ENCODE peak calls at places on chromosomes 4 and X, in seven cellular contexts. One of them, this sample, is unnamed.

GRCh38 chr4:23516719-23517118 is 373.1 kb downstream of the PPARGC1A start:
- DNase-seq in neural progenitor cell: no peak
- DNase-seq in CD8-positive, alpha-beta T cell: no peak
- DNase-seq in ovary: no peak
- DNase-seq in lower lobe of right lung: no peak
- DNase-seq in IMR-90: no peak
- DNase-seq in MM.1S: no peak
- DNase-seq in this sample: no peak

GRCh38 chr4:16206848-16207247 is 19.4 kb downstream of the TAPT1 start:
- DNase-seq in MM.1S: no peak
- DNase-seq in lower lobe of right lung: no peak
- DNase-seq in ovary: no peak
- DNase-seq in CD8-positive, alpha-beta T cell: no peak
- DNase-seq in IMR-90: no peak
- DNase-seq in neural progenitor cell: peak
- DNase-seq in this sample: no peak

GRCh38 chrX:70254909-70255308 is 5.1 kb downstream of the P2RY4 start:
- DNase-seq in MM.1S: no peak
- DNase-seq in IMR-90: no peak
- DNase-seq in ovary: no peak
- DNase-seq in neural progenitor cell: no peak
- DNase-seq in lower lobe of right lung: no peak
- DNase-seq in CD8-positive, alpha-beta T cell: no peak
- DNase-seq in this sample: no peak

GRCh38 chr4:139593091-139593564 is 37.1 kb upstream of the SETD7 start:
- DNase-seq in CD8-positive, alpha-beta T cell: no peak
- DNase-seq in MM.1S: no peak
- DNase-seq in ovary: no peak
- DNase-seq in neural progenitor cell: no peak
- DNase-seq in IMR-90: peak
- DNase-seq in lower lobe of right lung: no peak
- DNase-seq in this sample: no peak

GRCh38 chrX:10512741-10513140 is 107.6 kb downstream of the MID1 start:
- DNase-seq in lower lobe of right lung: no peak
- DNase-seq in neural progenitor cell: no peak
- DNase-seq in IMR-90: no peak
- DNase-seq in ovary: no peak
- DNase-seq in CD8-positive, alpha-beta T cell: no peak
- DNase-seq in MM.1S: no peak
- DNase-seq in this sample: no peak

GRCh38 chrX:31209005-31209612 is 137.3 kb upstream of the FTHL17 start:
- DNase-seq in CD8-positive, alpha-beta T cell: no peak
- DNase-seq in ovary: no peak
- DNase-seq in IMR-90: peak
- DNase-seq in neural progenitor cell: no peak
- DNase-seq in MM.1S: no peak
- DNase-seq in lower lobe of right lung: no peak
- DNase-seq in this sample: no peak

GRCh38 chr4:87419578-87420249 is 2.7 kb upstream of the NUDT9 start:
- DNase-seq in ovary: no peak
- DNase-seq in IMR-90: no peak
- DNase-seq in lower lobe of right lung: no peak
- DNase-seq in neural progenitor cell: peak
- DNase-seq in MM.1S: no peak
- DNase-seq in CD8-positive, alpha-beta T cell: no peak
- DNase-seq in this sample: no peak

GRCh38 chrX:44400588-44400987 is 57.1 kb upstream of the EFHC2 start:
- DNase-seq in ovary: no peak
- DNase-seq in neural progenitor cell: no peak
- DNase-seq in IMR-90: peak
- DNase-seq in lower lobe of right lung: peak
- DNase-seq in MM.1S: no peak
- DNase-seq in CD8-positive, alpha-beta T cell: no peak
- DNase-seq in this sample: no peak

GRCh38 chr4:56976283-56976877 is 1.0 kb downstream of the NOA1 start:
- DNase-seq in MM.1S: peak
- DNase-seq in IMR-90: no peak
- DNase-seq in lower lobe of right lung: no peak
- DNase-seq in ovary: no peak
- DNase-seq in CD8-positive, alpha-beta T cell: no peak
- DNase-seq in neural progenitor cell: no peak
- DNase-seq in this sample: peak

GRCh38 chr4:44632089-44632488 is 19.3 kb downstream of the YIPF7 start:
- DNase-seq in CD8-positive, alpha-beta T cell: no peak
- DNase-seq in neural progenitor cell: no peak
- DNase-seq in MM.1S: no peak
- DNase-seq in IMR-90: no peak
- DNase-seq in ovary: no peak
- DNase-seq in lower lobe of right lung: no peak
- DNase-seq in this sample: no peak

GRCh38 chr4:141339386-141339785 is 118.7 kb downstream of the ZNF330 start:
- DNase-seq in neural progenitor cell: peak
- DNase-seq in CD8-positive, alpha-beta T cell: no peak
- DNase-seq in IMR-90: no peak
- DNase-seq in ovary: no peak
- DNase-seq in MM.1S: no peak
- DNase-seq in lower lobe of right lung: no peak
- DNase-seq in this sample: no peak

GRCh38 chr4:184748251-184748652 is 14.4 kb upstream of the CENPU start:
- DNase-seq in lower lobe of right lung: peak
- DNase-seq in neural progenitor cell: no peak
- DNase-seq in MM.1S: no peak
- DNase-seq in ovary: no peak
- DNase-seq in IMR-90: no peak
- DNase-seq in CD8-positive, alpha-beta T cell: no peak
- DNase-seq in this sample: no peak

GRCh38 chr4:11438647-11439046 is 10.0 kb upstream of the HS3ST1 start:
- DNase-seq in lower lobe of right lung: no peak
- DNase-seq in MM.1S: no peak
- DNase-seq in IMR-90: no peak
- DNase-seq in ovary: no peak
- DNase-seq in CD8-positive, alpha-beta T cell: no peak
- DNase-seq in neural progenitor cell: no peak
- DNase-seq in this sample: no peak

GRCh38 chr4:86015412-86016350 is 344.2 kb downstream of the MAPK10 start:
- DNase-seq in lower lobe of right lung: no peak
- DNase-seq in CD8-positive, alpha-beta T cell: no peak
- DNase-seq in IMR-90: no peak
- DNase-seq in ovary: no peak
- DNase-seq in MM.1S: no peak
- DNase-seq in neural progenitor cell: no peak
- DNase-seq in this sample: no peak

GRCh38 chrX:66022742-66023725 is 16.8 kb downstream of the VSIG4 start:
- DNase-seq in lower lobe of right lung: no peak
- DNase-seq in ovary: no peak
- DNase-seq in neural progenitor cell: peak
- DNase-seq in CD8-positive, alpha-beta T cell: no peak
- DNase-seq in IMR-90: no peak
- DNase-seq in MM.1S: no peak
- DNase-seq in this sample: no peak

GRCh38 chr4:128549636-128550035 is 259.9 kb upstream of the JADE1 start:
- DNase-seq in MM.1S: no peak
- DNase-seq in IMR-90: no peak
- DNase-seq in ovary: no peak
- DNase-seq in lower lobe of right lung: no peak
- DNase-seq in neural progenitor cell: no peak
- DNase-seq in CD8-positive, alpha-beta T cell: no peak
- DNase-seq in this sample: no peak

GRCh38 chr4:24930136-24930535 is 17.3 kb upstream of the CCDC149 start:
- DNase-seq in lower lobe of right lung: no peak
- DNase-seq in ovary: no peak
- DNase-seq in neural progenitor cell: no peak
- DNase-seq in MM.1S: no peak
- DNase-seq in IMR-90: no peak
- DNase-seq in CD8-positive, alpha-beta T cell: no peak
- DNase-seq in this sample: no peak

GRCh38 chrX:49177873-49178480 is 6.3 kb downstream of the PLP2 start:
- DNase-seq in CD8-positive, alpha-beta T cell: no peak
- DNase-seq in MM.1S: no peak
- DNase-seq in lower lobe of right lung: no peak
- DNase-seq in ovary: no peak
- DNase-seq in neural progenitor cell: no peak
- DNase-seq in IMR-90: no peak
- DNase-seq in this sample: no peak

GRCh38 chr4:4780634-4781287 is 78.7 kb upstream of the MSX1 start:
- DNase-seq in ovary: no peak
- DNase-seq in lower lobe of right lung: no peak
- DNase-seq in neural progenitor cell: no peak
- DNase-seq in MM.1S: no peak
- DNase-seq in CD8-positive, alpha-beta T cell: no peak
- DNase-seq in IMR-90: peak
- DNase-seq in this sample: no peak
- TF ChIP-seq CTCF in ovary: no peak
- TF ChIP-seq CTCF in lower lobe of right lung: no peak
- TF ChIP-seq CTCF in neural progenitor cell: no peak
- TF ChIP-seq CTCF in MM.1S: no peak
- TF ChIP-seq CTCF in CD8-positive, alpha-beta T cell: no peak
- TF ChIP-seq CTCF in IMR-90: peak
- TF ChIP-seq CTCF in this sample: no peak

GRCh38 chrX:115425359-115425758 is 135.6 kb upstream of the PLS3 start:
- DNase-seq in lower lobe of right lung: no peak
- DNase-seq in ovary: no peak
- DNase-seq in MM.1S: no peak
- DNase-seq in IMR-90: no peak
- DNase-seq in neural progenitor cell: no peak
- DNase-seq in CD8-positive, alpha-beta T cell: no peak
- DNase-seq in this sample: no peak
- H3K27ac ChIP-seq in lower lobe of right lung: no peak
- H3K27ac ChIP-seq in ovary: no peak
- H3K27ac ChIP-seq in MM.1S: no peak
- H3K27ac ChIP-seq in IMR-90: no peak
- H3K27ac ChIP-seq in neural progenitor cell: no peak
- H3K27ac ChIP-seq in CD8-positive, alpha-beta T cell: no peak
- H3K27ac ChIP-seq in this sample: no peak

GRCh38 chr4:151994429-151994828 is 233.6 kb upstream of the GATB start:
- DNase-seq in MM.1S: no peak
- DNase-seq in CD8-positive, alpha-beta T cell: no peak
- DNase-seq in IMR-90: no peak
- DNase-seq in neural progenitor cell: no peak
- DNase-seq in ovary: no peak
- DNase-seq in lower lobe of right lung: no peak
- DNase-seq in this sample: no peak
- TF ChIP-seq CTCF in MM.1S: no peak
- TF ChIP-seq CTCF in CD8-positive, alpha-beta T cell: no peak
- TF ChIP-seq CTCF in IMR-90: no peak
- TF ChIP-seq CTCF in neural progenitor cell: no peak
- TF ChIP-seq CTCF in ovary: no peak
- TF ChIP-seq CTCF in lower lobe of right lung: no peak
- TF ChIP-seq CTCF in this sample: no peak

DNA sequence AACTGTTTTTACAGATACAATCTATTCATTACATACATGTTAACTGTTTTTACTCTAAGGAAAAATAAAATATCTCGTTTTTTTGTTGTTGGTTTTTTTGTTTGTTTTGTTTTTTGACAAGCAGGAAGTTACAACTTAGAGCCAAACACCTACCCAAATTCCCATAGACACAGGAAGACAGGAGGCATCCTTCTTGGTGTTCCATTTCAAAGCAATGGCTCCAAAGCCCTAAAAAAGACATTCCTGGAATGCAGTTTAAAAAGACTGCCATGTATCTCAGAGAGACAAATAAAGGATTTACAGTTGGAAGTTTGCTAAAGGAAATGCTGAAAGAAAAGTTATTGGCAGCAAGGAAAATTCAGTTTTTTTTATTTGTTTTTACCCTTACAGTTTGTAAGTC is 16.7 kb downstream of the ETFDH start:
- DNase-seq in IMR-90: no peak
- DNase-seq in MM.1S: no peak
- DNase-seq in lower lobe of right lung: no peak
- DNase-seq in neural progenitor cell: no peak
- DNase-seq in ovary: no peak
- DNase-seq in CD8-positive, alpha-beta T cell: no peak
- DNase-seq in this sample: no peak
- H3K27ac ChIP-seq in IMR-90: no peak
- H3K27ac ChIP-seq in MM.1S: no peak
- H3K27ac ChIP-seq in lower lobe of right lung: no peak
- H3K27ac ChIP-seq in neural progenitor cell: no peak
- H3K27ac ChIP-seq in ovary: no peak
- H3K27ac ChIP-seq in CD8-positive, alpha-beta T cell: no peak
- H3K27ac ChIP-seq in this sample: no peak

DNA sequence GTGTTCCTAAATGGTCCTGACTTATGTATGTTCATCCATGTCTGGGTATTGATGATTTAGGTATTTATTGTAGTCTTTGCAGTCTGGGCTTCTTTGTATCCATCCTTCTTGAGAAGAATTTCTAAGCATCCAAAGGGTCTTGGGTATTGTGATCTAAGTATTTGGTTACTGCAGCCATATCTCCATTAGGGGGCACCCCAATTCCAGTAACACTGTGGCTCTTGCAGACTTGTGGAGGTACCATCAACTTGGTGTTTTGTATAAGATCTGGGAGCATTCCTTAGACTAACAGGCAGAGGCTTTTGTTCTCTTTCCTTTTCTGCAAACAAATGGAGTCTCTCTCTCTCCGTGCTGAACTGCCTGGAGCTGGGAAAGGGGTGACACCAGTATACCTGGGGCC is 113.7 kb upstream of the NEXMIF start:
- DNase-seq in CD8-positive, alpha-beta T cell: no peak
- DNase-seq in IMR-90: peak
- DNase-seq in ovary: no peak
- DNase-seq in MM.1S: no peak
- DNase-seq in neural progenitor cell: peak
- DNase-seq in lower lobe of right lung: no peak
- DNase-seq in this sample: no peak
- TF ChIP-seq CTCF in CD8-positive, alpha-beta T cell: no peak
- TF ChIP-seq CTCF in IMR-90: peak
- TF ChIP-seq CTCF in ovary: no peak
- TF ChIP-seq CTCF in MM.1S: no peak
- TF ChIP-seq CTCF in neural progenitor cell: peak
- TF ChIP-seq CTCF in lower lobe of right lung: peak
- TF ChIP-seq CTCF in this sample: no peak

GRCh38 chrX:26373829-26374228 is 157.9 kb downstream of the MAGEB5 start:
- DNase-seq in neural progenitor cell: no peak
- DNase-seq in ovary: no peak
- DNase-seq in CD8-positive, alpha-beta T cell: no peak
- DNase-seq in IMR-90: no peak
- DNase-seq in MM.1S: no peak
- DNase-seq in lower lobe of right lung: no peak
- DNase-seq in this sample: no peak
- H3K27ac ChIP-seq in neural progenitor cell: no peak
- H3K27ac ChIP-seq in ovary: no peak
- H3K27ac ChIP-seq in CD8-positive, alpha-beta T cell: no peak
- H3K27ac ChIP-seq in IMR-90: no peak
- H3K27ac ChIP-seq in MM.1S: no peak
- H3K27ac ChIP-seq in lower lobe of right lung: no peak
- H3K27ac ChIP-seq in this sample: no peak